ENCODE peak calls at places on chromosomes 16 and 17, in four cellular contexts. L is SJCRH30; E is CD4-positive, alpha-beta T cell; T is endodermal cell. F is an unnamed sample. For H3K9me3, the result is how much of the 10 kb centered on the place peaks cover.

GRCh38 chr17:48575673-48576478 is 2.3 kb downstream of the HOXB4 start:
- DNase-seq in L (no peak), T (peak), E (no peak), F (no peak)

GRCh38 chr16:81457326-81458133 is 12.9 kb downstream of the CMIP start:
- DNase-seq in T (peak), E (no peak), L (no peak), F (no peak)

GRCh38 chr16:56828641-56829040 is 36.4 kb upstream of the SLC12A3 start:
- DNase-seq in T (no peak), L (no peak), E (no peak), F (no peak)

GRCh38 chr17:19647697-19648474 is 665 bp upstream of the ALDH3A2 start:
- DNase-seq in T (peak), L (peak), E (peak), F (peak)

GRCh38 chr17:50689956-50690886 is 17.5 kb downstream of the ANKRD40 start:
- DNase-seq in E (no peak), T (peak), L (no peak), F (no peak)

GRCh38 chr17:41705271-41705991 is 6.7 kb upstream of the GAST start:
- DNase-seq in L (no peak), E (no peak), T (peak), F (no peak)

GRCh38 chr17:45366691-45367090 is 49.9 kb upstream of the MAP3K14 start:
- DNase-seq in T (peak), L (no peak), E (no peak), F (no peak)

GRCh38 chr17:56939869-56940484 is 20.9 kb downstream of the COIL start:
- DNase-seq in E (no peak), T (peak), L (no peak), F (no peak)

GRCh38 chr16:2042171-2042570 is 5.5 kb downstream of the NTHL1 start:
- DNase-seq in T (no peak), L (no peak), E (no peak), F (peak)

GRCh38 chr17:50426814-50427787 is 1.1 kb downstream of the ACSF2 start:
- DNase-seq in E (no peak), L (peak), T (peak), F (peak)

DNA sequence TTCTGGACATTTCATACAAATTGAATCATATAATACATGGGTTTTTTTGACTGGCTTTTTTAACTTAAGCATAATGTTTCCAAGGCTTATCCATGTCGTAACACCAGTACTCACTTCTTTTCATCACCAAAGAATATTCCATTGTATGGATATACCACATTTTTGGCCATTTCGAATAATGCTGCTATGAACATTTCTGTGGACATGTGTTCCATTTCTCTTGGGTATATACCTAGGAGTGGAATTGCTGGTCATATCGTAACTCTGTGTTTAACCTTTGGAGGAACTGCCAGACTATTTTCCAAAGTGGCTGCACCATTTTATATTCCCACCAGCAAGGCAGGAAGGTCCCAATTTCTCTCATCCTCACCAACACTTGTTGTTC is 46.0 kb upstream of the WSB1 start:
- DNase-seq in E (no peak), T (no peak), L (no peak), F (no peak)
- H3K9me3 ChIP-seq in E (under half), T (under half), L (under half), F (under half)

GRCh38 chr17:7383742-7384488 is 3.0 kb downstream of the TNK1 start:
- DNase-seq in L (no peak), T (peak), E (peak), F (peak)
- H3K27ac ChIP-seq in L (no peak), T (no peak), E (peak), F (no peak)

GRCh38 chr16:3317315-3317999 is 12.2 kb downstream of the ZNF75A start:
- DNase-seq in T (no peak), E (no peak), L (no peak), F (no peak)
- H3K9me3 ChIP-seq in T (half or more), E (half or more), L (under half), F (half or more)

GRCh38 chr16:66409156-66409555 is 17.9 kb upstream of the BEAN1 start:
- DNase-seq in L (no peak), E (no peak), T (no peak), F (no peak)
- H3K27ac ChIP-seq in L (no peak), E (no peak), T (no peak), F (peak)

DNA sequence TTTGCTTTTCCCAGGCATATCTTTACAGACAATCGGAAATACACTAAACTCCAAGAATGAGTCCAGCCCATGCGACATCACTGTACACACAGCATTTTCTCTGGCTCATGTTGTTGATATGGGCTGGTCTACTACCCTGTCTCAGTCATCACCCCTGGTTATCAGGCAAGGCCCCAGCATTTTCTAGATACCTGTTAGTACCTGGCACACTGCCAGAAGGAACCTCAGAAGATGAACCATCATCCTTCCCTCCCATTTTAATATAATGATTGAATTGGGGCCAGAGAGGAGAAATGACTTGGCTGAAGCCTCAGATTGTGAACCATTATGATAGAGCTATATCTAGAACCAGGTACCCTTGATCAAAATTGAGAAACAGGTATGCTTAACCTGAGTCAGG is 406.2 kb downstream of the CDH11 start:
- DNase-seq in T (no peak), L (no peak), E (no peak), F (no peak)
- H3K9me3 ChIP-seq in T (under half), L (under half), E (under half), F (under half)

GRCh38 chr16:22235839-22236745 is 30.0 kb downstream of the EEF2K start:
- DNase-seq in T (no peak), E (no peak), L (no peak), F (peak)
- H3K27ac ChIP-seq in T (no peak), E (no peak), L (peak), F (peak)

GRCh38 chr16:35146723-35147458 is 1687.5 kb downstream of the TP53TG3F start:
- DNase-seq in E (no peak), L (no peak), T (no peak), F (no peak)

GRCh38 chr16:35142147-35142808 is 1682.9 kb downstream of the TP53TG3F start:
- DNase-seq in T (no peak), L (no peak), E (no peak), F (no peak)

GRCh38 chr16:35146031-35146710 is 1686.8 kb downstream of the TP53TG3F start:
- DNase-seq in T (no peak), E (no peak), L (no peak), F (no peak)

GRCh38 chr16:35142809-35143192 is 1683.4 kb downstream of the TP53TG3F start:
- DNase-seq in L (no peak), E (no peak), T (no peak), F (no peak)

GRCh38 chr16:35144212-35144932 is 1685.0 kb downstream of the TP53TG3F start:
- DNase-seq in E (no peak), L (no peak), T (no peak), F (no peak)
- H3K9me3 ChIP-seq in E (under half), L (under half), T (half or more), F (under half)

GRCh38 chr17:66398617-66399016 is 96.2 kb downstream of the PRKCA start:
- DNase-seq in L (no peak), E (no peak), T (no peak), F (no peak)

GRCh38 chr17:66400698-66401097 is 98.3 kb downstream of the PRKCA start:
- DNase-seq in E (no peak), T (no peak), L (no peak), F (no peak)

GRCh38 chr17:66398059-66398458 is 95.6 kb downstream of the PRKCA start:
- DNase-seq in L (no peak), E (no peak), T (no peak), F (no peak)

GRCh38 chr17:66401364-66401763 is 99.0 kb downstream of the PRKCA start:
- DNase-seq in E (no peak), T (no peak), L (no peak), F (no peak)

DNA sequence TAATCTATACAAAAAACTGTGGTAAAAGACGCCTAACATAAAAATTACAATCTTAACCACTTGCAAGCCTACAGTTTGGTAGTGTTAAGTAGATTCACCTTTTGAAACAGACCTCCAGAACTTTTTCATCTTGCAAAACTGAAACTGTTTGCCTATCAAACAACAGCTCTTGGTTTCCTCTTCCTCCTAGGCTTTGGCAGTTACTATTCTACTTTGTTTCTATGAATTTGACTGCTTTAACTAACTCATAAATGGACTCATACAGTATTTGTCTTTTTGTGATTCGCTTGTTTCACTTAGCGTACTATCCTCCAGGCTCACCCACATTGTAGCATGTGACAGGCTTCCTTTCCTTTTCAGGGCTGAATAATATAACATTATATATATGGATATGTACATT is 97.0 kb downstream of the PRKCA start:
- DNase-seq in T (no peak), E (no peak), L (no peak), F (no peak)
- H3K27ac ChIP-seq in T (no peak), E (peak), L (no peak), F (no peak)

DNA sequence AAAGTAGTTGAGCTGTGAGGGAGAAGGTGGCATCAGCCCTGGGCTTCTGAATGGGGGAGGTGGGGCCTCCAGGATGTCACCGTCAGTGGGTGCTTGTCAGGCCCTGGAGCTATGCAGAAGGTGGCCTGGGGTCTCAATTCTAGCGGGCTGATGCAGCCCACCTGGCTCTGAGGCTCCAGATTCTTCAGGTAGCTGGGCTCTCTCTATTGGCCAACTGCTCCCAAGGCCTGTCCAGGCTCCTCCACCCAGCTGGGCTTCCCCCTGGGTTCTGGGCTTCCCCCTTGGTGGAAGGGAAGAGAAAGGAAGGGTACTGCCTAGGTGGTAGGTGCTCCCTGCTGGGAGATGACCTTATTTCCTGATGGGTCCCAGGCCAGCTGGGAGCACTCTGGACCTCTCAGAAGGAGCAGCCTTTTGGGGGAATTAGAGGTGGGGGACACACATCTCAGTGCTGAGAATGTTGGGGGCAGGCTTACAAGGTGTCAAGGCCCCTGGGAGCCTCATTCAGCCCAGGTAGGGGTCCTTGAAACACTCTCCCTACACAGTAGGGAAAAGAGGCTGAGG is 1728.3 kb downstream of the TP53TG3F start:
- DNase-seq in T (no peak), L (no peak), E (no peak), F (no peak)
- H3K9me3 ChIP-seq in T (half or more), L (under half), E (under half), F (under half)